ENCODE peak calls at places on chromosome 19, in four cellular contexts. K, E, G and J are unnamed samples.

GRCh38 chr19:1074512-1075283 is 7.7 kb downstream of the ARHGAP45 start:
- DNase-seq in K (no peak), E (peak), G (no peak), J (no peak)

GRCh38 chr19:16599655-16600346 is 27.6 kb upstream of the SLC35E1 start:
- DNase-seq in K (no peak), E (no peak), G (no peak), J (no peak)

GRCh38 chr19:42207767-42208259 is 9.7 kb downstream of the DEDD2 start:
- DNase-seq in K (peak), E (no peak), G (no peak), J (peak)

GRCh38 chr19:15253513-15253912 is 21.3 kb upstream of the EPHX3 start:
- DNase-seq in K (no peak), E (no peak), G (no peak), J (no peak)

GRCh38 chr19:2540646-2541454 is 64.9 kb downstream of the GADD45B start:
- DNase-seq in K (peak), E (peak), G (peak), J (peak)

GRCh38 chr19:11736696-11737095 is 2.0 kb downstream of the ZNF823 start:
- DNase-seq in K (peak), E (peak), G (no peak), J (no peak)

GRCh38 chr19:41019346-41019745 is 28.3 kb downstream of the CYP2B6 start:
- DNase-seq in K (no peak), E (no peak), G (peak), J (no peak)

GRCh38 chr19:17553256-17553655 is 2.2 kb upstream of the COLGALT1 start:
- DNase-seq in K (peak), E (peak), G (no peak), J (peak)

GRCh38 chr19:51093510-51094345 is 11.0 kb upstream of the KLK14 start:
- DNase-seq in K (no peak), E (no peak), G (no peak), J (no peak)

GRCh38 chr19:8265872-8266271 is 42.3 kb downstream of the CD320 start:
- DNase-seq in K (no peak), E (no peak), G (no peak), J (no peak)
- H3K27ac ChIP-seq in K (no peak), E (no peak), G (no peak), J (no peak)

DNA sequence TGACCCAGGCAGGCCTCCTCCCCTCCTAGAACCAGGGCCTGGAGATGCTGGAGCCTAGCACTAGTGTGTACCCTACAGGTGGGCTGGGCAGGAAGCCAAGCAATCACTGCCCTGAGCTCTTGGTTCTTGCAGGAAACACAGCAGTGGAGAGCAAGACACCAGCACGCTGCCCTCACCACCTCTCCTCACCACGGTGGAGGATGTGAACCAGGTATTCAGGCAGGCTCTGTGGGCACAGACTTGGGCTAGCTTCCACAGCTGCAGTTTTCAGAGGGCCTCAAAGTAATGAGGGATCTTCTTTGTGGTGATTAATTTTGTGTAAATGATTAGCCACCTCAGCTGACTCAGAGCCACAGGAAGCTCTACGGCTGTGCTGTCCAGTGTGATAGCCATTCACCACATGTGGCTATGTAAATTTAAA is 13.6 kb upstream of the GPI start:
- DNase-seq in K (no peak), E (no peak), G (no peak), J (no peak)
- H3K27ac ChIP-seq in K (no peak), E (no peak), G (no peak), J (no peak)

GRCh38 chr19:10365518-10365917 is 14.9 kb downstream of the TYK2 start:
- DNase-seq in K (no peak), E (no peak), G (no peak), J (no peak)
- H3K27ac ChIP-seq in K (no peak), E (no peak), G (no peak), J (no peak)

GRCh38 chr19:54105796-54106195 is 3.1 kb downstream of the NDUFA3 start:
- DNase-seq in K (no peak), E (no peak), G (peak), J (no peak)

GRCh38 chr19:54100560-54100959 is at the start of gene OSCAR:
- DNase-seq in K (no peak), E (peak), G (peak), J (no peak)

GRCh38 chr19:54106716-54107115 is 4.1 kb downstream of the NDUFA3 start:
- DNase-seq in K (no peak), E (no peak), G (no peak), J (no peak)

GRCh38 chr19:54104998-54105715 is 2.5 kb downstream of the NDUFA3 start:
- DNase-seq in K (no peak), E (no peak), G (no peak), J (no peak)

GRCh38 chr19:54102421-54103169 is at the start of gene NDUFA3:
- DNase-seq in K (peak), E (peak), G (peak), J (peak)
- H3K27ac ChIP-seq in K (peak), E (no peak), G (no peak), J (peak)

GRCh38 chr19:35560271-35560670 is 3.2 kb downstream of the ATP4A start:
- DNase-seq in K (no peak), E (no peak), G (no peak), J (no peak)
- H3K27ac ChIP-seq in K (no peak), E (no peak), G (no peak), J (no peak)

DNA sequence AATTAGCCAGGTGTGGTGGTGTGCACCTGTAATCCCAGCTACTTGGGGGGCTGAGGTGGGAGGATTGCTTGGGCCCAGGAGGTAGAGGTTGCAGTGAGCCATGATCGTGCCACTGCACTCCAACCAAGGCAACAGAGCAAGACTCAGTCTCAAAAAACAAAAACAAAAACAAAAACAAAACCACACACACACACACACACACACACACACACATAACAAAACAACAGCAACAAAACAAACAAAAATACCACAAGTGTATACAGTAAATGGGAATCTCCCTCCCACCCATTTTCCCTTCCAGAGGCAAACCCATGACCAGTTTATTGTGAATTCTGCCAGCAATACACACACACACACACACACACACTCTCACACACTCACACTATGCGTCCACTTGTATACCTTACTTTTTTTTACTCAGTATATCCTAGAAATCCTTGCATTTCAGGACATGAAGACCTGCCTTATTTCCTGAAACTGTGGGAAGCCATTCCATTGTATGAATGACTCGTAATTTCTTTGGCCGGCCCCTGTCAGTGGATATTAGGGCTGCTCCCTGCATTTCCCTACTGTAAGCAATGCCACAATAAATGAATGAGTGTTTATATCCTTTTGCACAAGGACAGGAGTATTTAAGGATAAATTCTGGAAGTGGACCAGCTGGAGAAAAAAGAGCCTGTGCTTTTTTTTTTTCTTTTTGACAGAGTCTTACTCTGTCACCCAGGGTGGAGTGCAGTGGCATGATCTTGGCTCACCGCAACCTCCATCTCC is 6.9 kb upstream of the PLEKHF1 start:
- DNase-seq in K (no peak), E (no peak), G (no peak), J (no peak)
- H3K27ac ChIP-seq in K (no peak), E (no peak), G (no peak), J (no peak)

GRCh38 chr19:5967571-5967970 is 10.4 kb downstream of the RANBP3 start:
- DNase-seq in K (no peak), E (no peak), G (no peak), J (no peak)
- H3K27ac ChIP-seq in K (no peak), E (peak), G (no peak), J (no peak)